ENCODE peak calls at places on chromosomes 16 and 17, in ten cellular contexts. L, M, E, P, W, A, O, H, D and Y are unnamed samples.

GRCh38 chr17:57898487-57899311 is 48.9 kb upstream of the MRPS23 start:
- DNase-seq in L (peak; percentile 58), M (peak; percentile 98), E (peak; percentile 67), P (peak; percentile 71), W (no peak), A (no peak), O (no peak), H (no peak), D (peak; percentile 93), Y (no peak)

GRCh38 chr16:65509172-65509571 is 387.3 kb upstream of the CDH11 start:
- DNase-seq in L (no peak), M (no peak), E (no peak), P (no peak), W (no peak), A (no peak), O (no peak), H (no peak), D (no peak), Y (no peak)

GRCh38 chr16:49631521-49632041 is 224.3 kb downstream of the ZNF423 start:
- DNase-seq in L (no peak), M (no peak), E (peak; percentile 81), P (peak; percentile 58), W (no peak), A (no peak), O (no peak), H (no peak), D (no peak), Y (no peak)

GRCh38 chr17:48307814-48308411 is 122.1 kb downstream of the SKAP1 start:
- DNase-seq in L (peak; percentile 67), M (peak; percentile 57), E (peak; percentile 76), P (no peak), W (peak; percentile 23), A (peak; percentile 10), O (peak; percentile 72), H (peak; percentile 32), D (peak; percentile 76), Y (peak; percentile 63)

GRCh38 chr16:9610727-9611126 is 519.3 kb downstream of the HAPSTR1 start:
- DNase-seq in L (no peak), M (no peak), E (no peak), P (no peak), W (no peak), A (no peak), O (no peak), H (no peak), D (no peak), Y (no peak)

GRCh38 chr17:57722704-57723043 is 22.4 kb downstream of the CCDC182 start:
- DNase-seq in L (no peak), M (no peak), E (no peak), P (no peak), W (no peak), A (no peak), O (no peak), H (no peak), D (no peak), Y (no peak)

GRCh38 chr16:58127033-58127556 is 2.1 kb downstream of the CFAP20 start:
- DNase-seq in L (no peak), M (no peak), E (peak; percentile 39), P (no peak), W (no peak), A (peak; percentile 65), O (peak; percentile 50), H (no peak), D (peak; percentile 34), Y (no peak)

GRCh38 chr16:30615358-30616076 is 5.3 kb upstream of the ZNF689 start:
- DNase-seq in L (peak; percentile 87), M (peak; percentile 67), E (peak; percentile 12), P (peak; percentile 42), W (peak; percentile 38), A (no peak), O (peak; percentile 76), H (no peak), D (peak; percentile 57), Y (no peak)

GRCh38 chr16:6684076-6684673 is 648.5 kb upstream of the RBFOX1 start:
- DNase-seq in L (peak; percentile 24), M (peak; percentile 59), E (no peak), P (no peak), W (no peak), A (no peak), O (peak; percentile 48), H (no peak), D (peak; percentile 47), Y (peak; percentile 8)

GRCh38 chr17:39011907-39012468 is 44.8 kb upstream of the FBXO47 start:
- DNase-seq in L (no peak), M (peak; percentile 61), E (no peak), P (no peak), W (no peak), A (no peak), O (no peak), H (no peak), D (no peak), Y (no peak)

GRCh38 chr17:73722163-73722562 is 77.9 kb upstream of the SDK2 start:
- DNase-seq in L (no peak), M (no peak), E (no peak), P (no peak), W (no peak), A (no peak), O (no peak), H (no peak), D (no peak), Y (no peak)

GRCh38 chr17:43579570-43580140 is 33.5 kb upstream of the ETV4 start:
- DNase-seq in L (no peak), M (no peak), E (peak; percentile 91), P (no peak), W (no peak), A (peak; percentile 52), O (no peak), H (peak; percentile 83), D (no peak), Y (no peak)

GRCh38 chr17:74408262-74408661 is 23.6 kb upstream of the GPRC5C start:
- DNase-seq in L (no peak), M (peak; percentile 63), E (no peak), P (no peak), W (no peak), A (no peak), O (no peak), H (no peak), D (no peak), Y (peak; percentile 28)

GRCh38 chr16:11452746-11453344 is 107.6 kb downstream of the RMI2 start:
- DNase-seq in L (no peak), M (peak; percentile 16), E (no peak), P (no peak), W (no peak), A (no peak), O (no peak), H (no peak), D (no peak), Y (no peak)

GRCh38 chr17:61737820-61738219 is 125.5 kb downstream of the BRIP1 start:
- DNase-seq in L (no peak), M (no peak), E (no peak), P (no peak), W (no peak), A (no peak), O (no peak), H (no peak), D (no peak), Y (no peak)

GRCh38 chr17:40538019-40538935 is 27.0 kb downstream of the CCR7 start:
- DNase-seq in L (no peak), M (no peak), E (no peak), P (peak; percentile 51), W (no peak), A (no peak), O (no peak), H (no peak), D (no peak), Y (no peak)

GRCh38 chr17:11608396-11608795 is 10.1 kb downstream of the DNAH9 start:
- DNase-seq in L (peak; percentile 58), M (no peak), E (no peak), P (peak; percentile 77), W (no peak), A (no peak), O (no peak), H (no peak), D (peak; percentile 22), Y (no peak)

GRCh38 chr16:30185683-30186421 is 2.5 kb downstream of the CORO1A start:
- DNase-seq in L (peak; percentile 65), M (no peak), E (no peak), P (no peak), W (peak; percentile 62), A (no peak), O (peak; percentile 79), H (no peak), D (no peak), Y (no peak)

GRCh38 chr17:72600934-72601333 is 480.1 kb downstream of the SOX9 start:
- DNase-seq in L (no peak), M (no peak), E (peak; percentile 54), P (no peak), W (no peak), A (peak; percentile 53), O (no peak), H (no peak), D (no peak), Y (no peak)

GRCh38 chr17:41959336-41960095 is 7.1 kb upstream of the CNP start:
- DNase-seq in L (no peak), M (peak; percentile 92), E (peak; percentile 73), P (peak; percentile 49), W (no peak), A (no peak), O (peak; percentile 91), H (peak; percentile 15), D (peak; percentile 63), Y (no peak)

GRCh38 chr17:5785343-5785742 is 201.0 kb upstream of the NLRP1 start:
- DNase-seq in L (no peak), M (no peak), E (peak; percentile 19), P (no peak), W (no peak), A (peak; percentile 52), O (no peak), H (no peak), D (no peak), Y (no peak)

GRCh38 chr16:49020436-49020835 is 261.2 kb downstream of the CBLN1 start:
- DNase-seq in L (no peak), M (no peak), E (no peak), P (no peak), W (no peak), A (no peak), O (no peak), H (no peak), D (no peak), Y (no peak)

GRCh38 chr17:27415090-27415795 is 41.0 kb upstream of the KSR1 start:
- DNase-seq in L (no peak), M (no peak), E (no peak), P (no peak), W (no peak), A (no peak), O (no peak), H (no peak), D (no peak), Y (no peak)

GRCh38 chr16:4314532-4315184 is 1.2 kb upstream of the GLIS2 start:
- DNase-seq in L (no peak), M (peak; percentile 62), E (peak; percentile 66), P (peak; percentile 76), W (no peak), A (no peak), O (peak; percentile 35), H (no peak), D (peak; percentile 52), Y (peak; percentile 29)

GRCh38 chr16:54648575-54648974 is 282.1 kb upstream of the IRX5 start:
- DNase-seq in L (no peak), M (no peak), E (no peak), P (no peak), W (no peak), A (no peak), O (no peak), H (no peak), D (no peak), Y (no peak)

GRCh38 chr17:4897785-4898184 is 1.6 kb upstream of the C17orf107 start:
- DNase-seq in L (no peak), M (no peak), E (no peak), P (no peak), W (no peak), A (no peak), O (no peak), H (no peak), D (no peak), Y (no peak)